ENCODE peak calls at places on chromosomes 11 and 22, in nine cellular contexts. One of them, this sample, is unnamed.

GRCh38 chr11:76664578-76665061 is 5.9 kb downstream of the LRRC32 start:
- DNase-seq in right lobe of liver: peak
- DNase-seq in Peyer's patch: peak
- DNase-seq in uterus: peak
- DNase-seq in adrenal gland: no peak
- DNase-seq in body of pancreas: no peak
- DNase-seq in heart left ventricle: no peak
- DNase-seq in ovary: no peak
- DNase-seq in sigmoid colon: peak
- DNase-seq in this sample: peak

GRCh38 chr11:94636388-94636787 is 69.2 kb downstream of the PIWIL4 start:
- DNase-seq in uterus: no peak
- DNase-seq in adrenal gland: no peak
- DNase-seq in heart left ventricle: no peak
- DNase-seq in right lobe of liver: no peak
- DNase-seq in Peyer's patch: no peak
- DNase-seq in body of pancreas: no peak
- DNase-seq in sigmoid colon: no peak
- DNase-seq in ovary: no peak
- DNase-seq in this sample: no peak

GRCh38 chr11:111162306-111162705 is 83.2 kb upstream of the POU2AF2 start:
- DNase-seq in uterus: no peak
- DNase-seq in body of pancreas: no peak
- DNase-seq in adrenal gland: no peak
- DNase-seq in heart left ventricle: no peak
- DNase-seq in right lobe of liver: no peak
- DNase-seq in Peyer's patch: no peak
- DNase-seq in ovary: no peak
- DNase-seq in sigmoid colon: no peak
- DNase-seq in this sample: no peak

GRCh38 chr11:36030707-36031365 is 87.0 kb downstream of the LDLRAD3 start:
- DNase-seq in right lobe of liver: no peak
- DNase-seq in uterus: no peak
- DNase-seq in ovary: no peak
- DNase-seq in body of pancreas: no peak
- DNase-seq in adrenal gland: no peak
- DNase-seq in Peyer's patch: no peak
- DNase-seq in sigmoid colon: no peak
- DNase-seq in heart left ventricle: no peak
- DNase-seq in this sample: no peak

GRCh38 chr11:50102916-50103315 is 70.2 kb downstream of the OR4C45 start:
- DNase-seq in adrenal gland: no peak
- DNase-seq in sigmoid colon: no peak
- DNase-seq in ovary: no peak
- DNase-seq in uterus: no peak
- DNase-seq in heart left ventricle: no peak
- DNase-seq in body of pancreas: no peak
- DNase-seq in Peyer's patch: no peak
- DNase-seq in right lobe of liver: no peak
- DNase-seq in this sample: peak

GRCh38 chr11:66172146-66172545 is 96.3 kb upstream of the RAB1B start:
- DNase-seq in adrenal gland: no peak
- DNase-seq in right lobe of liver: no peak
- DNase-seq in body of pancreas: no peak
- DNase-seq in ovary: no peak
- DNase-seq in uterus: no peak
- DNase-seq in sigmoid colon: no peak
- DNase-seq in Peyer's patch: no peak
- DNase-seq in heart left ventricle: no peak
- DNase-seq in this sample: no peak

GRCh38 chr22:39220897-39221850 is 23.6 kb downstream of the PDGFB start:
- DNase-seq in Peyer's patch: no peak
- DNase-seq in body of pancreas: no peak
- DNase-seq in uterus: no peak
- DNase-seq in adrenal gland: no peak
- DNase-seq in right lobe of liver: no peak
- DNase-seq in heart left ventricle: peak
- DNase-seq in ovary: no peak
- DNase-seq in sigmoid colon: peak
- DNase-seq in this sample: peak

GRCh38 chr22:30351226-30351625 is 5.5 kb downstream of the SF3A1 start:
- DNase-seq in heart left ventricle: no peak
- DNase-seq in Peyer's patch: no peak
- DNase-seq in right lobe of liver: no peak
- DNase-seq in ovary: no peak
- DNase-seq in body of pancreas: no peak
- DNase-seq in adrenal gland: no peak
- DNase-seq in uterus: no peak
- DNase-seq in sigmoid colon: no peak
- DNase-seq in this sample: no peak

GRCh38 chr11:9600651-9601040 is 27.2 kb downstream of the WEE1 start:
- DNase-seq in body of pancreas: no peak
- DNase-seq in sigmoid colon: no peak
- DNase-seq in right lobe of liver: no peak
- DNase-seq in adrenal gland: no peak
- DNase-seq in ovary: no peak
- DNase-seq in uterus: no peak
- DNase-seq in Peyer's patch: no peak
- DNase-seq in heart left ventricle: no peak
- DNase-seq in this sample: no peak

GRCh38 chr22:28043269-28043668 is 124.2 kb upstream of the PITPNB start:
- DNase-seq in adrenal gland: no peak
- DNase-seq in right lobe of liver: no peak
- DNase-seq in uterus: no peak
- DNase-seq in sigmoid colon: no peak
- DNase-seq in Peyer's patch: no peak
- DNase-seq in body of pancreas: no peak
- DNase-seq in ovary: no peak
- DNase-seq in heart left ventricle: no peak
- DNase-seq in this sample: no peak

GRCh38 chr11:78226684-78227680 is 38.3 kb downstream of the USP35 start:
- DNase-seq in uterus: no peak
- DNase-seq in ovary: no peak
- DNase-seq in adrenal gland: no peak
- DNase-seq in Peyer's patch: no peak
- DNase-seq in right lobe of liver: no peak
- DNase-seq in body of pancreas: no peak
- DNase-seq in sigmoid colon: no peak
- DNase-seq in heart left ventricle: no peak
- DNase-seq in this sample: no peak

GRCh38 chr11:12043959-12044772 is 35.7 kb upstream of the DKK3 start:
- DNase-seq in Peyer's patch: peak
- DNase-seq in heart left ventricle: peak
- DNase-seq in ovary: peak
- DNase-seq in right lobe of liver: peak
- DNase-seq in body of pancreas: peak
- DNase-seq in uterus: peak
- DNase-seq in adrenal gland: peak
- DNase-seq in sigmoid colon: peak
- DNase-seq in this sample: peak

GRCh38 chr11:90373971-90374370 is 151.1 kb upstream of the CHORDC1 start:
- DNase-seq in adrenal gland: no peak
- DNase-seq in uterus: no peak
- DNase-seq in ovary: no peak
- DNase-seq in Peyer's patch: no peak
- DNase-seq in heart left ventricle: no peak
- DNase-seq in right lobe of liver: no peak
- DNase-seq in body of pancreas: no peak
- DNase-seq in sigmoid colon: no peak
- DNase-seq in this sample: no peak

GRCh38 chr11:721347-721912 is 15.4 kb downstream of the EPS8L2 start:
- DNase-seq in sigmoid colon: no peak
- DNase-seq in Peyer's patch: no peak
- DNase-seq in right lobe of liver: peak
- DNase-seq in heart left ventricle: no peak
- DNase-seq in uterus: no peak
- DNase-seq in body of pancreas: no peak
- DNase-seq in adrenal gland: no peak
- DNase-seq in ovary: no peak
- DNase-seq in this sample: no peak

GRCh38 chr11:71451596-71452353 is 1.2 kb upstream of the NADSYN1 start:
- DNase-seq in uterus: no peak
- DNase-seq in heart left ventricle: no peak
- DNase-seq in adrenal gland: no peak
- DNase-seq in Peyer's patch: peak
- DNase-seq in ovary: no peak
- DNase-seq in body of pancreas: peak
- DNase-seq in right lobe of liver: peak
- DNase-seq in sigmoid colon: peak
- DNase-seq in this sample: no peak

GRCh38 chr11:119446871-119447663 is 24.1 kb upstream of the THY1 start:
- DNase-seq in Peyer's patch: no peak
- DNase-seq in heart left ventricle: no peak
- DNase-seq in body of pancreas: no peak
- DNase-seq in ovary: no peak
- DNase-seq in sigmoid colon: no peak
- DNase-seq in uterus: no peak
- DNase-seq in adrenal gland: no peak
- DNase-seq in right lobe of liver: no peak
- DNase-seq in this sample: no peak

GRCh38 chr11:3674189-3674588 is 3.0 kb upstream of the CHRNA10 start:
- DNase-seq in adrenal gland: no peak
- DNase-seq in right lobe of liver: no peak
- DNase-seq in ovary: no peak
- DNase-seq in Peyer's patch: no peak
- DNase-seq in uterus: no peak
- DNase-seq in heart left ventricle: no peak
- DNase-seq in body of pancreas: no peak
- DNase-seq in sigmoid colon: no peak
- DNase-seq in this sample: no peak

GRCh38 chr11:76249195-76249741 is 43.0 kb upstream of the WNT11 start:
- DNase-seq in body of pancreas: no peak
- DNase-seq in Peyer's patch: no peak
- DNase-seq in uterus: no peak
- DNase-seq in right lobe of liver: no peak
- DNase-seq in sigmoid colon: no peak
- DNase-seq in ovary: no peak
- DNase-seq in heart left ventricle: no peak
- DNase-seq in adrenal gland: no peak
- DNase-seq in this sample: no peak

GRCh38 chr22:37259540-37260029 is 15.5 kb upstream of the RAC2 start:
- DNase-seq in Peyer's patch: peak
- DNase-seq in right lobe of liver: no peak
- DNase-seq in ovary: no peak
- DNase-seq in adrenal gland: no peak
- DNase-seq in uterus: no peak
- DNase-seq in heart left ventricle: no peak
- DNase-seq in sigmoid colon: no peak
- DNase-seq in body of pancreas: no peak
- DNase-seq in this sample: no peak

GRCh38 chr22:22748297-22748743 is 103.9 kb downstream of the GGTLC2 start:
- DNase-seq in Peyer's patch: peak
- DNase-seq in body of pancreas: peak
- DNase-seq in sigmoid colon: no peak
- DNase-seq in right lobe of liver: peak
- DNase-seq in ovary: peak
- DNase-seq in uterus: no peak
- DNase-seq in heart left ventricle: no peak
- DNase-seq in adrenal gland: peak
- DNase-seq in this sample: peak

GRCh38 chr11:58616594-58616993 is 5.9 kb upstream of the CNTF start:
- DNase-seq in right lobe of liver: no peak
- DNase-seq in adrenal gland: peak
- DNase-seq in uterus: peak
- DNase-seq in heart left ventricle: no peak
- DNase-seq in ovary: peak
- DNase-seq in sigmoid colon: peak
- DNase-seq in body of pancreas: peak
- DNase-seq in Peyer's patch: no peak
- DNase-seq in this sample: no peak

GRCh38 chr11:34758262-34758661 is 137.4 kb downstream of the EHF start:
- DNase-seq in sigmoid colon: no peak
- DNase-seq in adrenal gland: no peak
- DNase-seq in right lobe of liver: peak
- DNase-seq in ovary: no peak
- DNase-seq in body of pancreas: no peak
- DNase-seq in Peyer's patch: no peak
- DNase-seq in uterus: no peak
- DNase-seq in heart left ventricle: no peak
- DNase-seq in this sample: no peak

GRCh38 chr11:73596547-73596946 is 1.4 kb downstream of the FAM168A start:
- DNase-seq in adrenal gland: no peak
- DNase-seq in heart left ventricle: no peak
- DNase-seq in ovary: no peak
- DNase-seq in uterus: no peak
- DNase-seq in sigmoid colon: no peak
- DNase-seq in right lobe of liver: no peak
- DNase-seq in body of pancreas: no peak
- DNase-seq in Peyer's patch: no peak
- DNase-seq in this sample: no peak
- H3K4me3 ChIP-seq in adrenal gland: no peak
- H3K4me3 ChIP-seq in heart left ventricle: no peak
- H3K4me3 ChIP-seq in ovary: no peak
- H3K4me3 ChIP-seq in uterus: no peak
- H3K4me3 ChIP-seq in sigmoid colon: peak
- H3K4me3 ChIP-seq in right lobe of liver: no peak
- H3K4me3 ChIP-seq in body of pancreas: no peak
- H3K4me3 ChIP-seq in Peyer's patch: no peak
- H3K4me3 ChIP-seq in this sample: no peak

GRCh38 chr11:19025799-19026406 is 34.6 kb downstream of the MRGPRX2 start:
- DNase-seq in Peyer's patch: no peak
- DNase-seq in body of pancreas: no peak
- DNase-seq in heart left ventricle: peak
- DNase-seq in uterus: peak
- DNase-seq in sigmoid colon: no peak
- DNase-seq in adrenal gland: no peak
- DNase-seq in right lobe of liver: no peak
- DNase-seq in ovary: no peak
- DNase-seq in this sample: no peak
- TF ChIP-seq POLR2A in Peyer's patch: no peak
- TF ChIP-seq POLR2A in body of pancreas: no peak
- TF ChIP-seq POLR2A in heart left ventricle: no peak
- TF ChIP-seq POLR2A in uterus: no peak
- TF ChIP-seq POLR2A in sigmoid colon: no peak
- TF ChIP-seq POLR2A in adrenal gland: no peak
- TF ChIP-seq POLR2A in right lobe of liver: no peak
- TF ChIP-seq POLR2A in ovary: no peak
- TF ChIP-seq POLR2A in this sample: no peak

DNA sequence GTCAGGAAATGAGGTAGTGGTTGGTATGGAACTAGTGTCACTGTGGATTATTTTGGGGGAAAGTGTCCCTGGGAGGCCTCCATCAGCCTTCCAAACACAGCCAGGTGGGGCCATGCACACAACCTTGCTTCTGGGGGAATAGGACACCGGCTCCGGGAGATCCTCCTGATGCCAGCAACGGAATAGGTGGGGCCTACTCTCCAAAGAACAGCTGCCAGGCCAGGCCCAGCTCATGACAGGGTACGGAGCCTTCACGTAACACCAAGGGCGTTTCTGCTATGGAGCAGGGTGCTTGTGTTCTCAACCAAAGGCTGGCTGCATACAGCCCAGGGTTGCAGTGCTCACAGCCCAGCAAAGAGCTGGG is 30.6 kb upstream of the LINC01488 start:
- DNase-seq in uterus: no peak
- DNase-seq in adrenal gland: no peak
- DNase-seq in ovary: no peak
- DNase-seq in body of pancreas: no peak
- DNase-seq in sigmoid colon: no peak
- DNase-seq in heart left ventricle: no peak
- DNase-seq in right lobe of liver: no peak
- DNase-seq in Peyer's patch: no peak
- DNase-seq in this sample: no peak
- TF ChIP-seq CTCF in uterus: no peak
- TF ChIP-seq CTCF in adrenal gland: no peak
- TF ChIP-seq CTCF in ovary: no peak
- TF ChIP-seq CTCF in body of pancreas: no peak
- TF ChIP-seq CTCF in sigmoid colon: no peak
- TF ChIP-seq CTCF in heart left ventricle: no peak
- TF ChIP-seq CTCF in right lobe of liver: no peak
- TF ChIP-seq CTCF in Peyer's patch: no peak
- TF ChIP-seq CTCF in this sample: no peak

GRCh38 chr11:117502285-117502856 is 174.7 kb downstream of the CEP164 start:
- DNase-seq in sigmoid colon: no peak
- DNase-seq in adrenal gland: no peak
- DNase-seq in heart left ventricle: no peak
- DNase-seq in ovary: no peak
- DNase-seq in uterus: no peak
- DNase-seq in Peyer's patch: no peak
- DNase-seq in body of pancreas: no peak
- DNase-seq in right lobe of liver: no peak
- DNase-seq in this sample: no peak
- H3K4me3 ChIP-seq in sigmoid colon: no peak
- H3K4me3 ChIP-seq in adrenal gland: no peak
- H3K4me3 ChIP-seq in heart left ventricle: no peak
- H3K4me3 ChIP-seq in ovary: no peak
- H3K4me3 ChIP-seq in uterus: no peak
- H3K4me3 ChIP-seq in Peyer's patch: no peak
- H3K4me3 ChIP-seq in body of pancreas: no peak
- H3K4me3 ChIP-seq in right lobe of liver: no peak
- H3K4me3 ChIP-seq in this sample: no peak

This sample was measured in lower leg skin.